ENCODE peak calls at places on chromosome 1, in four cellular contexts. M, I, N and B are unnamed samples. For H3K4me1, the result is how much of the 10 kb centered on the place peaks cover.

GRCh38 chr1:163596541-163597258 is 274.9 kb downstream of the NUF2 start:
- DNase-seq in N (no peak), M (no peak), I (no peak), B (no peak)

GRCh38 chr1:112849425-112849966 is 106.5 kb downstream of the SLC16A1 start:
- DNase-seq in N (no peak), I (no peak), M (peak), B (no peak)

GRCh38 chr1:145975216-145975615 is 10.7 kb downstream of the POLR3GL start:
- DNase-seq in N (no peak), M (no peak), I (no peak), B (no peak)

GRCh38 chr1:231540847-231541246 is 12.4 kb downstream of the TSNAX start:
- DNase-seq in I (no peak), N (no peak), M (no peak), B (no peak)

GRCh38 chr1:198234511-198235251 is 77.9 kb downstream of the NEK7 start:
- DNase-seq in N (no peak), M (no peak), I (no peak), B (no peak)

GRCh38 chr1:92446990-92447681 is 39.6 kb downstream of the GFI1 start:
- DNase-seq in I (no peak), N (no peak), M (no peak), B (no peak)

GRCh38 chr1:243501002-243501401 is 245.2 kb downstream of the SDCCAG8 start:
- DNase-seq in I (no peak), N (no peak), M (no peak), B (no peak)

GRCh38 chr1:27724961-27725373 is 794 bp upstream of the FAM76A start:
- DNase-seq in I (no peak), M (peak), N (no peak), B (no peak)

GRCh38 chr1:4086085-4086850 is 186.2 kb upstream of the C1orf174 start:
- DNase-seq in I (no peak), M (peak), N (no peak), B (no peak)

GRCh38 chr1:156148236-156148635 is 5.1 kb upstream of the SEMA4A start:
- DNase-seq in M (no peak), N (peak), I (no peak), B (no peak)

GRCh38 chr1:65149391-65149729 is 1.4 kb downstream of the AK4 start:
- DNase-seq in N (no peak), I (no peak), M (no peak), B (no peak)

GRCh38 chr1:56034847-56035483 is 544.4 kb downstream of the PLPP3 start:
- DNase-seq in N (no peak), M (no peak), I (no peak), B (no peak)

GRCh38 chr1:245345191-245345884 is 190.6 kb downstream of the KIF26B start:
- DNase-seq in N (no peak), M (peak), I (no peak), B (no peak)

GRCh38 chr1:53588053-53588779 is 129.0 kb downstream of the DMRTB1 start:
- DNase-seq in N (no peak), I (no peak), M (peak), B (no peak)

GRCh38 chr1:222250376-222250775 is 297.5 kb downstream of the HHIPL2 start:
- DNase-seq in N (no peak), M (no peak), I (no peak), B (no peak)

GRCh38 chr1:174982971-174983689 is 16.6 kb upstream of the CACYBP start:
- DNase-seq in M (no peak), N (peak), I (no peak), B (peak)

GRCh38 chr1:167808690-167809089 is 86.9 kb downstream of the MPZL1 start:
- DNase-seq in I (no peak), M (no peak), N (no peak), B (no peak)

GRCh38 chr1:22908880-22909426 is 63.7 kb downstream of the LACTBL1 start:
- DNase-seq in N (no peak), M (no peak), I (no peak), B (no peak)

GRCh38 chr1:39615086-39615662 is 24.3 kb downstream of the HEYL start:
- DNase-seq in I (no peak), M (no peak), N (no peak), B (no peak)

GRCh38 chr1:235075121-235075954 is 53.3 kb downstream of the TOMM20 start:
- DNase-seq in N (peak), M (peak), I (peak), B (peak)

GRCh38 chr1:27416387-27417111 is 24.1 kb downstream of the GPR3 start:
- DNase-seq in M (no peak), I (no peak), N (peak), B (no peak)

DNA sequence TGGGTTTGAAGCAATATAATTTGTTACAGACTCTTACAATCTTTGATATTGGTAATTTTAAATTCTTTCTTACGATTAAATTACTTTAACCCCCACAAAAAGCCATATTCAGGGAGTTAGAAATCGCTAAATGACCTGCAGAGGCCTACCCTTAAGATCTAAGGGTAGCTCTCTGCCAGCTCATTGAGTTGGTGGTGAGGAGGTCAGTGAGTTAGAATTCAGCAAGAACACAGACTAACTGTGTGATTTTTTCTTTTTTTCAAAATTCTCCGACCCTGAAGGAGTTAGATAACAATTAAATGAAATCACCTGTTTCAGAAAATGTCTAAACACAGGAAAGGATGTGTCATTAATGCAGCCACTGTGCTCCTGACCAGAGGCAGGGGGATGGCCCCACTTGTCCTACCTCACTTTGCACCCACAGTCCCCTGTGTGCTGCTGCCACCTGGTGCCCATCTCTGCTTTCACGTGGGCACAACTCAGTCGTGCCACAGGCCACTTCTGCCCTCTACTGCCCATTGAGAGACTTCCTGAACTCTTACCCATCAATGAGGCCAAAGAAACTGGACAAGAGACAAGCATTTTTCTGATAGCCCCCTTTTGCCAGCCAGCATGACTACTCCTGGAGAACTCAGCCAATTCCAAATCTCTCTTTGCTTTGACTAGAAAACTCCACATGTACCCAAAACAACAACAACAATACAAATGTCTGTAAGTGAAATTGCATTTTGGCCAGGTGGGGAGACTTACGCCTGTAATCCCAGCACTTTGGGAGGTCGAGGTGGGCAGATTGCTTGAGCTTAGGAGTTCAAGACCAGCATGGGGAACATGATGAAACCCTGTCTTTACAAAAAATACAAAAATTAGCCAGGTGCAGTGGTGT is 8.4 kb downstream of the CFAP45 start:
- DNase-seq in N (peak), I (peak), M (peak), B (peak)
- TF ChIP-seq POLR2A in N (no peak), I (peak), M (no peak), B (peak)

DNA sequence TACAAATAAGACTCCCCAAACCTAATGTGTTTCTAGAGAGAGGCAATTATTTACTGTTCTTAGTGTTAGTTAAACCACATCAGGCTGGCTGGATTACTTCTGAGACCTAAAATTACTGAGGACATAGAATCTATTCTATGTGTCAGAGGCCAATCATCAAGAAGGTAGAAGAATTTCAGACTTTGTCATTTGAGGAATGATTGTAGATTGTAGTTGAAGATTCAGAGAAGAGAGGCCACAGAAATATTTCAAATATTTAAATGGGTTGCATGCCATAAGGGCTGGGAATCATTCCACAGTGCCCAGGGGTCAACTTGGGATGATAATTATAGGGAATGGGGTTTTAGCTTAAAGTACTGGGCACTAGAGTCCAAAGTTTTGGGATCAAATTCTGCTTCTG is 69.5 kb upstream of the SPAG17 start:
- DNase-seq in I (no peak), N (no peak), M (no peak), B (no peak)
- H3K4me1 ChIP-seq in I (under half), N (under half), M (under half), B (under half)

GRCh38 chr1:109823543-109824348 is 60.0 kb upstream of the EPS8L3 start:
- DNase-seq in M (peak), N (peak), I (peak), B (peak)
- H3K27ac ChIP-seq in M (peak), N (no peak), I (peak), B (peak)

GRCh38 chr1:8873506-8874229 is 4.8 kb downstream of the ENO1 start:
- DNase-seq in M (peak), N (peak), I (peak), B (peak)
- TF ChIP-seq POLR2A in M (no peak), N (no peak), I (no peak), B (no peak)

GRCh38 chr1:103576065-103576464 is 4.7 kb downstream of the AMY2B start:
- DNase-seq in N (no peak), I (no peak), M (no peak), B (no peak)
- H3K4me1 ChIP-seq in N (under half), I (under half), M (under half), B (under half)

DNA sequence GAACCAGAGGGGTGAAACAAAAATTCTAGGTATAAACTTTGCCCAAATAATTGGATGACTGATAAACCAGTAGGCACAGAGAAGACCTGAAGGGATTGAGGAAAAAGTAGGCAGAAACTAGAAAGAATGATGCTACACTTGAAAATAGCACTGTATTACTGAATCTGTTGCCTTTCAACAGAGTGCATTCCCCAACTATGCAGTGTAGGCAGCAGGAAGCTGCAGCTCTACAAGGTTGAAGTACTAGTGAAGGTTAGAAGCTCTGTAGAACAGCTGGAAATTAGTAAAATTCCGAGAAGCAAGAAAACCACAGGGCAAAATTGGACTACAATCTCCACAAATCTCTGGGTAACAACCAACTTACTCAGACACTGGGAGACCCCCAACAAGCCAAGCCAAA is 27.4 kb downstream of the ZNF644 start:
- DNase-seq in N (no peak), I (no peak), M (no peak), B (no peak)
- H3K27ac ChIP-seq in N (no peak), I (no peak), M (no peak), B (no peak)

GRCh38 chr1:2636733-2637132 is 3.9 kb upstream of the MMEL1 start:
- DNase-seq in I (no peak), M (peak), N (no peak), B (no peak)
- TF ChIP-seq POLR2A in I (no peak), M (no peak), N (no peak), B (no peak)

GRCh38 chr1:67793562-67793961 is 39.7 kb downstream of the GNG12 start:
- DNase-seq in M (no peak), I (no peak), N (no peak), B (no peak)
- H3K4me1 ChIP-seq in M (half or more), I (under half), N (under half), B (under half)

GRCh38 chr1:8152731-8153702 is 126.9 kb upstream of the ERRFI1 start:
- DNase-seq in M (no peak), N (no peak), I (no peak), B (no peak)

GRCh38 chr1:8151647-8152046 is 125.5 kb upstream of the ERRFI1 start:
- DNase-seq in I (no peak), N (no peak), M (no peak), B (no peak)

GRCh38 chr1:8155528-8156186 is 129.5 kb upstream of the ERRFI1 start:
- DNase-seq in M (no peak), N (no peak), I (no peak), B (no peak)

GRCh38 chr1:8154621-8155052 is 128.5 kb upstream of the ERRFI1 start:
- DNase-seq in I (no peak), M (no peak), N (peak), B (no peak)

DNA sequence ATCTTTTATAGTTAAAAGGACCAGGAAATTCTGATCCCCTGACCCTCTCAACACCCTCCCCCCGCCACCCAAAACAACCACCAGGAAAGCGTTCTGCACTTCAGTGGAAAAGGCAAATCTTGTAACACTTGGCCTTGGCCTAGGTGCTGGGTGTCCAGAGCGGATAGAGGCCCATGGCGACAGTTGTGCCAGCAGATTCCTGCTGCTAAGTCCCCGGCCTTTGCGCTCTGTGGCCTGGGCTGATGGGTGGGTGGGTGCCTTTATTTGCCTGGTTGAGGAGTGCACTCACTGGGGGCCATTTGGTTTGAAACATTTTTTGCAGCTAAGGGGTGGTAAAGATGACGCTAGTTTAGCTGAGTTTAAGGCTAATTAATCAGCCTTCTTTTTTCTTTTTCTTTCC is 127.9 kb upstream of the ERRFI1 start:
- DNase-seq in M (no peak), I (no peak), N (no peak), B (no peak)
- H3K27ac ChIP-seq in M (no peak), I (no peak), N (peak), B (no peak)